ENCODE peak calls at places on chromosome 11, in five cellular contexts. Y, F, B, P and R are unnamed samples.

GRCh38 chr11:90756617-90757016 is 533.8 kb upstream of the CHORDC1 start:
- DNase-seq in Y (no peak), F (no peak), B (no peak), P (no peak), R (no peak)

GRCh38 chr11:125892071-125892470 is 4.6 kb downstream of the HYLS1 start:
- DNase-seq in Y (no peak), F (no peak), B (no peak), P (no peak), R (no peak)

GRCh38 chr11:444397-445144 is 2.8 kb upstream of the ANO9 start:
- DNase-seq in Y (no peak), F (no peak), B (no peak), P (no peak), R (no peak)

GRCh38 chr11:130477646-130478203 is 29.3 kb downstream of the ADAMTS15 start:
- DNase-seq in Y (no peak), F (no peak), B (no peak), P (no peak), R (no peak)

GRCh38 chr11:94948070-94948617 is 25.2 kb downstream of the CWC15 start:
- DNase-seq in Y (no peak), F (no peak), B (no peak), P (no peak), R (no peak)

GRCh38 chr11:64649304-64649703 is 58.3 kb downstream of the SLC22A12 start:
- DNase-seq in Y (peak; percentile 30), F (peak; percentile 35), B (no peak), P (peak; percentile 78), R (peak; percentile 44)

GRCh38 chr11:110130642-110131238 is 37.5 kb downstream of the ZC3H12C start:
- DNase-seq in Y (no peak), F (no peak), B (no peak), P (no peak), R (peak; percentile 50)

GRCh38 chr11:93652161-93652597 is 9.3 kb upstream of the CEP295 start:
- DNase-seq in Y (peak; percentile 17), F (peak; percentile 20), B (no peak), P (peak; percentile 70), R (peak; percentile 49)

GRCh38 chr11:702731-703461 is 3.1 kb upstream of the EPS8L2 start:
- DNase-seq in Y (no peak), F (no peak), B (no peak), P (no peak), R (no peak)

DNA sequence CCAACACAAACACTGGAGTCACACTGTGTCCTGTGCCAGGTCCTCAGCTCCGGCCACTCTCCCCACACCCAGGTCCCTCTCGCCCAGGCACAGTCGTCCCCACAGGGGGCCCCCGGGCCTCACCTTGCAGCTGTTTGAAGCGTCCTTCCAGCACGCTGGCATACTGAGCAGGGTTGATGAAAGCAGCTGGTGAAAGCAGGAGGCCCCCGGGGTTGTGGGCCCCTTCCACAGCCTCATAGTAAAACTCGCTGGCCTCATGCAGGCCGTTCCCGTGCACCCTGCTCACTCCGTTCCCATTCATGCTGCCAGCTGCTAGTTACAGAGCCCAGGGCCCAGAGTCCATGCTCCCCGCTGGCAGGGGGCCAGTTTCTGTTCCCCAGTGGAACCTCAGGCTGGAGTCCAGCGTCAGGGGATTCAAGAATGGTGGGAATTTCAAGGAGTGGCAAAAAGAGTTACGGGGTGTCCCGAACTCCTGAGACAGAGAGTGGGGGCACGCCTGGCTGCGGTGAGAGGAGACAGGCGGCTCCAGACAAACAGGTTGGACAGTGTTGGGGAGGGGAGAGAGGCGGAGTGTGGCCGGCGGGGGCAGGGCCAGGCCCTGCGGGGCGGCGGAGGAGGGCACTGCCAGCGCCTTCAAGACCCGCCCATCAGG is 10.6 kb downstream of the SPTBN2 start:
- DNase-seq in Y (peak; percentile 39), F (no peak), B (no peak), P (peak; percentile 62), R (no peak)
- TF ChIP-seq SUZ12 in Y (no peak), F (no peak), B (no peak), P (no peak), R (no peak)

GRCh38 chr11:61949169-61950034 is 749 bp upstream of the BEST1 start:
- DNase-seq in Y (peak; percentile 54), F (no peak), B (no peak), P (no peak), R (peak; percentile 79)
- TF ChIP-seq SUZ12 in Y (no peak), F (no peak), B (no peak), P (no peak), R (no peak)

DNA sequence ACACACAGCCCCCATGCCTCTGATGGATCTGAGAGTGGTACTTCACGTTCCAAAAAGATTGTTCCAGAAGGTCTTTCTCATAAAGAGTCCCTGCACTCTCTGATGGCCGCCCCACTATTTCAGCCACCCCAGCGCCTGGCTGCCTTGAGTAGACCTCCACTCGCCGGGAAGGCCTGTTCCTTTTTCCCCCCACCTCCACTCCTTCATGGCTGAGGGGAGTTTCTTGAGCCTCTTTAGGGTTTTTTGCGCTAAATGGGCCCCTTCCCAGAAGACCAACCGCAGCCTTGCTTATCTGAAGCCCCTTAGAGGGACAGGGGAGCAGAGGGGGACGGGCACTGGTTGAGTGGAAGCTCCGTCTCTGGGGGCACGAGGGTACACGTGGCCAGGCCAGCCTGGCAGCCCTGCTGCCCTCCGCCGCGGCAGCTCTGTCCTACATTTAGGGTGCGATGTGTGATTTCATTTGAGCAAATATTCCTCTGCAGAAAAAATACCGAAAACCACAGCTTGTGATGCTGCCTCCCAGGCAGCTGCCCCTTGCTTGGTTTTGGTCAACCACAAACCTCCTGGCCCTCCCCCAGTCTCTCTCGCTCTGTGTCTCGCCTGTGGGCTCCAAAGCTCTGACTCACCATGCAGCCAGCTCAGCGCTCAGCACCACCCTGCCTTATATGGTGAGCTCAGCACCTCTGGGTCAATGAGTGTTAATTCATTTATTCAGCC is 88.7 kb downstream of the TP53I11 start:
- DNase-seq in Y (peak; percentile 44), F (peak; percentile 91), B (peak; percentile 86), P (no peak), R (peak; percentile 42)
- TF ChIP-seq SUZ12 in Y (no peak), F (no peak), B (no peak), P (no peak), R (no peak)

DNA sequence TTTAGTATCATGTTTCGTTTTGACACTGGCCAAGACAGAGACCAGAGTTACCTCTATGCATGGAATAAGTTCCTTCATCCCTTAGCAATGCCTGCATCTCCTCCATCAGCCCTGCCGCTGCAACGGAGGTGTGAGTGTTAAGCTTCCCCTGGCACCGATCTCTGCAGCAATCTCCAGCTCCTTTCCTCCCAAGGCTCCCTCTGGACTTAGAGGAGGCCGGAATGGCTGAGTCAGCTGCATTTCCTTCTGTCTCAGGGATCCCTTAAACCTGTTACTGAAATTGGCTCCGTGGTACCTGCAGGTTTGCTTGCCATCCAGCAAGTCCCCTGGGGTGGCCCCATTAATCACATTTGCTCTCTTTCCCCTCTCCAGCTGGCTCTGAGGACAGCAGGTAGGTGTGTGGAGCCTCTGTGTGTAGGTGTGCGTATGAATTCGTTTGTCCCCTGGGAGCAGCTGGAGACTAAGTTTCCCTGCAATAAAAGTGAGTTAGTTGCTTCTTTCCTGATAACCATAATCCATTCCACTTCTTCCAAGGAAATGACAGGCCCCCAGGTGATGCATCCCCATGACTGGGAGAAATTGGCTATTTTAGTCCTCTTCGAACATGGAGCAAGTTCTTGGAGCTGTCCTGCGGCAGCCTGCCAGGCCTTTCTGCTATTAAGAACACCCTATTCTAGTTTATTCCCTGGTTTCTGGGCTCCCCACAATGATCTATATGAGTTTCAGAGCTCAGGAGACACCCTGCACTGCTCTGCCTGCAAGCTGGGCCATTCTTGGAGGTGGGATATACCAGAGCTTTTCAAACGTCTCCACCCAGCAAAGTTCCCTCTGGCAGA is 457.2 kb upstream of the CADM1 start:
- DNase-seq in Y (no peak), F (no peak), B (no peak), P (no peak), R (no peak)
- TF ChIP-seq SUZ12 in Y (no peak), F (no peak), B (no peak), P (no peak), R (no peak)

DNA sequence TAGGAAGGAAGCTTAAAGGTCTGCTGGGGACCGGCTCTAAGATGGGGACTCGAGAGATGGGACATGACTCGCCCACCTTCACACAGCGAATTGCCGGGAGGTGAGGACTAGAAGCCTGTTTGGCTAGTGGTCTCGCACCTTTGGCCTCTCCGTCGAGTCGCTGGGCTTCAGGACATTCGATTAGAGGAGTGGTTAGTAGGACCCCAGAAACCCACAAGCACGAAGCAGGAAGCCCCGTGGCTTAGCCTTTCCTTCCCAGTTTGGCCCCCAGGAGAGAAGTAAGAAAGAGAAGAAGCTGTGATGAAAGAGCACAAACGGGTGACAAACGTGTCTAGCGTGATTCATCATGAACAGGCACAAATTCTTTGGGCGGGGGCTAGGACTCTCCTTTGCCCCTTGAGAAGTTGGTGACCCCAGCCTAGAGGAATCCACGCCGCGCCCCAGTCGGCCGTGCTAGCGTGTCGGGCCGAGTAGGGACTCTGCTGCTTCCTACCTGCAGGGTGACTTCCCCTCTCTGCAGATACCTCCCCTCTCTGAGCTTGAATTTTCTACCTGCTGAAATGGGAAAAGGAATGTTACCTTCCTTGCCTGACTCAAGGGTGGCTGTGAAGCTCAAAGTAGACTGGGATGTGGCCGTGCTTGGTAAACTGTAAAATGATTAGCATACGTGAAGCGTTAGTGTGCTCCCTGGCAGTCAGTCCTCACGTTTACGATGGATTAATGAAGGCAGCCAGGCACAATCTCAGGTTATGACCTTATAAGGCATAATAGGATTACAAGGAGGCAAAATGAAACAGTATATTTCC is 1.1 kb upstream of the ADM start:
- DNase-seq in Y (peak; percentile 44), F (no peak), B (no peak), P (peak; percentile 68), R (no peak)
- TF ChIP-seq SUZ12 in Y (no peak), F (peak; percentile 16), B (no peak), P (no peak), R (no peak)

GRCh38 chr11:12445001-12445400 is 67.6 kb downstream of the PARVA start:
- DNase-seq in Y (no peak), F (no peak), B (no peak), P (no peak), R (no peak)

GRCh38 chr11:12444601-12445000 is 67.2 kb downstream of the PARVA start:
- DNase-seq in Y (no peak), F (no peak), B (no peak), P (peak; percentile 19), R (no peak)

GRCh38 chr11:12439615-12440014 is 62.2 kb downstream of the PARVA start:
- DNase-seq in Y (no peak), F (peak; percentile 30), B (no peak), P (no peak), R (no peak)

GRCh38 chr11:12440565-12440964 is 63.2 kb downstream of the PARVA start:
- DNase-seq in Y (no peak), F (no peak), B (no peak), P (no peak), R (no peak)

GRCh38 chr11:12441081-12441801 is 63.9 kb downstream of the PARVA start:
- DNase-seq in Y (no peak), F (no peak), B (no peak), P (no peak), R (no peak)
- TF ChIP-seq SUZ12 in Y (no peak), F (no peak), B (no peak), P (no peak), R (no peak)

GRCh38 chr11:77207618-77208313 is 79.7 kb downstream of the MYO7A start:
- DNase-seq in Y (no peak), F (no peak), B (no peak), P (no peak), R (no peak)

GRCh38 chr11:77207019-77207485 is 79.0 kb downstream of the MYO7A start:
- DNase-seq in Y (no peak), F (no peak), B (no peak), P (no peak), R (no peak)

GRCh38 chr11:77206264-77207018 is 78.4 kb downstream of the MYO7A start:
- DNase-seq in Y (no peak), F (no peak), B (no peak), P (no peak), R (no peak)

GRCh38 chr11:77209663-77210062 is 81.6 kb downstream of the MYO7A start:
- DNase-seq in Y (no peak), F (no peak), B (no peak), P (no peak), R (no peak)

GRCh38 chr11:77208535-77208934 is 80.5 kb downstream of the MYO7A start:
- DNase-seq in Y (no peak), F (no peak), B (no peak), P (no peak), R (no peak)
- TF ChIP-seq SUZ12 in Y (no peak), F (no peak), B (no peak), P (no peak), R (no peak)